ENCODE peak calls at places on chromosome 2, in four cellular contexts. One of them, this sample, is unnamed.

GRCh38 chr2:130187268-130187667 is 5.2 kb downstream of the MZT2B start:
- DNase-seq in HCT116: no peak
- DNase-seq in endothelial cell: no peak
- DNase-seq in PC-9: no peak
- DNase-seq in this sample: no peak

GRCh38 chr2:137968477-137969417 is 4.5 kb downstream of the HNMT start:
- DNase-seq in HCT116: no peak
- DNase-seq in endothelial cell: no peak
- DNase-seq in PC-9: no peak
- DNase-seq in this sample: no peak

GRCh38 chr2:144938308-144938709 is 418.4 kb upstream of the ZEB2 start:
- DNase-seq in HCT116: no peak
- DNase-seq in endothelial cell: no peak
- DNase-seq in PC-9: no peak
- DNase-seq in this sample: no peak

GRCh38 chr2:54176577-54176976 is 61.2 kb downstream of the ACYP2 start:
- DNase-seq in HCT116: peak
- DNase-seq in endothelial cell: peak
- DNase-seq in PC-9: no peak
- DNase-seq in this sample: peak

GRCh38 chr2:120565929-120566328 is 169.7 kb upstream of the GLI2 start:
- DNase-seq in HCT116: no peak
- DNase-seq in endothelial cell: no peak
- DNase-seq in PC-9: no peak
- DNase-seq in this sample: no peak

GRCh38 chr2:234990300-234990699 is 38.5 kb downstream of the SH3BP4 start:
- DNase-seq in HCT116: no peak
- DNase-seq in endothelial cell: no peak
- DNase-seq in PC-9: no peak
- DNase-seq in this sample: no peak

GRCh38 chr2:230680463-230681195 is 32.0 kb upstream of the CAB39 start:
- DNase-seq in HCT116: no peak
- DNase-seq in endothelial cell: no peak
- DNase-seq in PC-9: no peak
- DNase-seq in this sample: no peak

GRCh38 chr2:232382331-232383225 is 4.0 kb downstream of the ALPP start:
- DNase-seq in HCT116: no peak
- DNase-seq in endothelial cell: no peak
- DNase-seq in PC-9: no peak
- DNase-seq in this sample: no peak

GRCh38 chr2:237180987-237181386 is 95.3 kb downstream of the COPS8 start:
- DNase-seq in HCT116: no peak
- DNase-seq in endothelial cell: no peak
- DNase-seq in PC-9: no peak
- DNase-seq in this sample: no peak

GRCh38 chr2:222946700-222947278 is 86.0 kb downstream of the ACSL3 start:
- DNase-seq in HCT116: no peak
- DNase-seq in endothelial cell: no peak
- DNase-seq in PC-9: no peak
- DNase-seq in this sample: no peak

GRCh38 chr2:140128909-140129308 is 1348.7 kb upstream of the NXPH2 start:
- DNase-seq in HCT116: no peak
- DNase-seq in endothelial cell: no peak
- DNase-seq in PC-9: no peak
- DNase-seq in this sample: no peak

GRCh38 chr2:23411752-23412431 is 26.9 kb downstream of the KLHL29 start:
- DNase-seq in HCT116: no peak
- DNase-seq in endothelial cell: no peak
- DNase-seq in PC-9: peak
- DNase-seq in this sample: no peak

GRCh38 chr2:26459991-26460612 is 17.8 kb downstream of the OTOF start:
- DNase-seq in HCT116: no peak
- DNase-seq in endothelial cell: no peak
- DNase-seq in PC-9: no peak
- DNase-seq in this sample: no peak
- TF ChIP-seq CTCF in HCT116: no peak
- TF ChIP-seq CTCF in endothelial cell: no peak
- TF ChIP-seq CTCF in PC-9: no peak
- TF ChIP-seq CTCF in this sample: no peak

DNA sequence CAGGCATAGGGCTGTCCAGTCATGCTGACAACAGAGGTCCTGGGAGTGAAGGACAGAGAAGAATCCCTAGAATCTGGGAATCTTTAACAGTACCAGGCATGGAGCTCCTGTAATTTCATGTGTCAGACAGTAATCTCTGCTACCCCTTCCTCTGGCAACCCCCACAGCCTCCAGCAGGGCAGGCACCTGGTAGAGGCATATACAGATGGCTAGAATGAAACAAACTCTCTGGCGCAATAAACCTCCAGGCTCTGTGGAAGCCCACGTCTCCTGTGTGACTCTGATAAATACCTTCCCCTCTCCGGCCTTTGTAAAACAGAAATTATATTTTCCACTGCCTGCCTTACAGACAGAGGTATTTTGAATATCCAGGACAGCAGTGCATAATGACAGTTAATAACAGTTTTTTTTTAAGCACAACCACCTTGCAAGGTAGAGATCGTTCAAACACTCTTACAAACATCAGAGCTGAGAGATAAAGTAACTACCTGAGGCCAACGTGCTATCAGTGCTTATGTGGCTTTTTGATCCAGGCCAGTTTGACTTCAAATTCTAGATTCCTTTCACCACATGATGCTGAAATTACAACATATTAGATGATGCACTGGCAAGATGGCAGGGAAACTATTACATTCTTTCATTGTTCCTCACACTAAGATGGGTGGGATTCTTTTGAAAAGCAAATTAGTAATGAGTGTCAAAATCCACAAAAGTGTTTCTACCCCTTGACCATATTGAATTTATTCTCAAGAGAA is 47.7 kb upstream of the TMEM247 start:
- DNase-seq in HCT116: no peak
- DNase-seq in endothelial cell: no peak
- DNase-seq in PC-9: no peak
- DNase-seq in this sample: no peak
- TF ChIP-seq CTCF in HCT116: no peak
- TF ChIP-seq CTCF in endothelial cell: no peak
- TF ChIP-seq CTCF in PC-9: no peak
- TF ChIP-seq CTCF in this sample: no peak

GRCh38 chr2:165563468-165564225 is 94.1 kb downstream of the CSRNP3 start:
- DNase-seq in HCT116: no peak
- DNase-seq in endothelial cell: no peak
- DNase-seq in PC-9: no peak
- DNase-seq in this sample: no peak
- TF ChIP-seq CTCF in HCT116: peak
- TF ChIP-seq CTCF in endothelial cell: peak
- TF ChIP-seq CTCF in PC-9: no peak
- TF ChIP-seq CTCF in this sample: no peak

GRCh38 chr2:34738691-34739090 is 1139.6 kb upstream of the FAM98A start:
- DNase-seq in HCT116: no peak
- DNase-seq in endothelial cell: peak
- DNase-seq in PC-9: no peak
- DNase-seq in this sample: no peak
- TF ChIP-seq CTCF in HCT116: no peak
- TF ChIP-seq CTCF in endothelial cell: peak
- TF ChIP-seq CTCF in PC-9: peak
- TF ChIP-seq CTCF in this sample: peak

DNA sequence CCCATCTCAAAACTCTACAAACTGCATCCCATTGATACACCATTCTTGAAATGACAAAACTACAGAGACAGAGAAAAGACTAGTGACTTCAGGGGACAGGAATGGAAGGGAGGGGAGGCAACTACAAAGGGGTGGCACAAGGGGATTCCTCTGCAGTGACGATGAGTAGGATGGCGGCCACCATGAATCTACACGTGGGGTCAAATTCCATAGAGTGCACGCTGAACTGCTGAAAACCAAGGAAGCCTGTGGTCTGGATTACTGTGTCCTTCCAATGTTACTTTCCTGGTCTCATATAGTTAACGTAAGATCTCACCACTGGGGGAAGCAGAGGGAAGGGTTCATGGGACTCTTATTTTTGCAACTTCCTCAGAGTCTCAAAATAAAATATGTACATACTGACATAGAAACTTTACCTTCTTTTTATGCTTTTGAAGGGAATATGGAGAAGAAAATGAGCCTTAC is 23.6 kb downstream of the COX7A2L start:
- DNase-seq in HCT116: no peak
- DNase-seq in endothelial cell: no peak
- DNase-seq in PC-9: no peak
- DNase-seq in this sample: no peak
- TF ChIP-seq CTCF in HCT116: peak
- TF ChIP-seq CTCF in endothelial cell: no peak
- TF ChIP-seq CTCF in PC-9: peak
- TF ChIP-seq CTCF in this sample: no peak

GRCh38 chr2:27126252-27126710 is 2.7 kb downstream of the ABHD1 start:
- DNase-seq in HCT116: no peak
- DNase-seq in endothelial cell: no peak
- DNase-seq in PC-9: no peak
- DNase-seq in this sample: no peak

GRCh38 chr2:27127883-27128670 is 4.5 kb downstream of the ABHD1 start:
- DNase-seq in HCT116: no peak
- DNase-seq in endothelial cell: no peak
- DNase-seq in PC-9: no peak
- DNase-seq in this sample: no peak

GRCh38 chr2:27125104-27125503 is 1.5 kb downstream of the ABHD1 start:
- DNase-seq in HCT116: no peak
- DNase-seq in endothelial cell: no peak
- DNase-seq in PC-9: no peak
- DNase-seq in this sample: no peak

GRCh38 chr2:27122791-27123190 is 824 bp upstream of the ABHD1 start:
- DNase-seq in HCT116: no peak
- DNase-seq in endothelial cell: no peak
- DNase-seq in PC-9: no peak
- DNase-seq in this sample: no peak

GRCh38 chr2:27123302-27124150 is at the start of gene ABHD1:
- DNase-seq in HCT116: no peak
- DNase-seq in endothelial cell: peak
- DNase-seq in PC-9: no peak
- DNase-seq in this sample: peak
- TF ChIP-seq CTCF in HCT116: no peak
- TF ChIP-seq CTCF in endothelial cell: no peak
- TF ChIP-seq CTCF in PC-9: no peak
- TF ChIP-seq CTCF in this sample: no peak

DNA sequence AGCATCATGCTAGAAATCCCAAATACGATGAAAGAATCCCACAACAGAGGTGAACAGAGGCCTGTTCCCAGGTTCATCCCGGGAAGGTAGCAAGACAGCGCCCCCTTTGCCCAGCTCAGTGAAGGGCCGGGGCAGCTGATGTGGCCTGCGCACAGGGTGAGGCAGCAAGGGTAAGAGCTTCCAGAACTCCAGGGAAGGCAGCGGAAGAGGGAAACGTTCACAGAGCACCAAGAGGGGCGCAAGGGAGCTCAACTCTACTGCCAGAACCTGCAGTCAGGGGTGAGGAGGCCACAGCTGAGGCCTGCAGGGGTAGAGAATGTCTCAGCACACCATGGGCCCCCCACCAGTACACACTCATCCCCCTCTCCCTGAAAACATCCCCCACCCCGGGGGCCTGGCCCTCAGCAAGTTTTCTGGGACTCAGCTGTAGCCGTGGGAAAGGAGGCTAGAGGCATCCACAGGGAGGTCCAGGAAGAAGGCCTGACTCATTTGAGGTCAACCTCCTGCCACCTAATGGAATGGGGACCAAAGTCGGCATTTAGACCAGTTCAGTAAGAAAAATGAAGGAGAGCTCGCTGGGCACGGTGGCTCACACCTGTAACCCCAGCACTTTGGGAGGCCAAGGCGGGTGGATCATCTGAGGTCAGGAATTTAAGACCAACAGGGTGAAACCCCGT is 95.6 kb upstream of the ASAP2 start:
- DNase-seq in HCT116: no peak
- DNase-seq in endothelial cell: peak
- DNase-seq in PC-9: peak
- DNase-seq in this sample: peak
- TF ChIP-seq CTCF in HCT116: peak
- TF ChIP-seq CTCF in endothelial cell: peak
- TF ChIP-seq CTCF in PC-9: peak
- TF ChIP-seq CTCF in this sample: peak

This sample was measured in glutamatergic neuron.